ENCODE peak calls at places on chromosomes 4 and X, in eight cellular contexts. One of them, this sample, is unnamed. For H3K9me3 and H3K36me3, the result is how much of the 10 kb centered on the place peaks cover.

GRCh38 chrX:123277347-123277746 is 93.3 kb downstream of the GRIA3 start:
- DNase-seq in cardiac muscle cell: no peak
- DNase-seq in effector memory CD4-positive, alpha-beta T cell: no peak
- DNase-seq in ascending aorta: no peak
- DNase-seq in body of pancreas: no peak
- DNase-seq in transverse colon: no peak
- DNase-seq in aorta: no peak
- DNase-seq in heart left ventricle: no peak
- DNase-seq in this sample: no peak

GRCh38 chrX:20530319-20530979 is 263.7 kb upstream of the RPS6KA3 start:
- DNase-seq in cardiac muscle cell: peak
- DNase-seq in effector memory CD4-positive, alpha-beta T cell: no peak
- DNase-seq in ascending aorta: peak
- DNase-seq in body of pancreas: peak
- DNase-seq in transverse colon: peak
- DNase-seq in aorta: peak
- DNase-seq in heart left ventricle: no peak
- DNase-seq in this sample: peak

GRCh38 chr4:152951348-152951747 is 15.2 kb downstream of the FHDC1 start:
- DNase-seq in cardiac muscle cell: no peak
- DNase-seq in effector memory CD4-positive, alpha-beta T cell: no peak
- DNase-seq in ascending aorta: no peak
- DNase-seq in body of pancreas: no peak
- DNase-seq in transverse colon: no peak
- DNase-seq in aorta: no peak
- DNase-seq in heart left ventricle: no peak
- DNase-seq in this sample: no peak

GRCh38 chr4:6188687-6189305 is 11.6 kb downstream of the JAKMIP1 start:
- DNase-seq in cardiac muscle cell: no peak
- DNase-seq in effector memory CD4-positive, alpha-beta T cell: no peak
- DNase-seq in ascending aorta: no peak
- DNase-seq in body of pancreas: no peak
- DNase-seq in transverse colon: no peak
- DNase-seq in aorta: no peak
- DNase-seq in heart left ventricle: no peak
- DNase-seq in this sample: no peak

GRCh38 chrX:131746491-131746968 is 202.7 kb downstream of the OR13H1 start:
- DNase-seq in cardiac muscle cell: no peak
- DNase-seq in effector memory CD4-positive, alpha-beta T cell: no peak
- DNase-seq in ascending aorta: peak
- DNase-seq in body of pancreas: peak
- DNase-seq in transverse colon: peak
- DNase-seq in aorta: peak
- DNase-seq in heart left ventricle: no peak
- DNase-seq in this sample: no peak

GRCh38 chr4:174365018-174365587 is 81.4 kb downstream of the CEP44 start:
- DNase-seq in cardiac muscle cell: peak
- DNase-seq in effector memory CD4-positive, alpha-beta T cell: no peak
- DNase-seq in ascending aorta: no peak
- DNase-seq in body of pancreas: no peak
- DNase-seq in transverse colon: no peak
- DNase-seq in aorta: no peak
- DNase-seq in heart left ventricle: no peak
- DNase-seq in this sample: no peak

GRCh38 chr4:184892999-184893398 is 67.2 kb upstream of the ACSL1 start:
- DNase-seq in cardiac muscle cell: no peak
- DNase-seq in effector memory CD4-positive, alpha-beta T cell: no peak
- DNase-seq in ascending aorta: no peak
- DNase-seq in body of pancreas: no peak
- DNase-seq in transverse colon: no peak
- DNase-seq in aorta: no peak
- DNase-seq in heart left ventricle: no peak
- DNase-seq in this sample: no peak

GRCh38 chr4:19455850-19456602 is 795.7 kb upstream of the SLIT2 start:
- DNase-seq in cardiac muscle cell: no peak
- DNase-seq in effector memory CD4-positive, alpha-beta T cell: no peak
- DNase-seq in ascending aorta: no peak
- DNase-seq in body of pancreas: no peak
- DNase-seq in transverse colon: no peak
- DNase-seq in aorta: no peak
- DNase-seq in heart left ventricle: no peak
- DNase-seq in this sample: no peak

GRCh38 chr4:190020790-190021717 is 6.0 kb downstream of the FRG2 start:
- DNase-seq in cardiac muscle cell: peak
- DNase-seq in effector memory CD4-positive, alpha-beta T cell: no peak
- DNase-seq in ascending aorta: no peak
- DNase-seq in body of pancreas: peak
- DNase-seq in transverse colon: peak
- DNase-seq in aorta: peak
- DNase-seq in heart left ventricle: peak
- DNase-seq in this sample: peak

GRCh38 chr4:73856518-73856917 is 3.4 kb downstream of the PF4V1 start:
- DNase-seq in cardiac muscle cell: no peak
- DNase-seq in effector memory CD4-positive, alpha-beta T cell: no peak
- DNase-seq in ascending aorta: no peak
- DNase-seq in body of pancreas: no peak
- DNase-seq in transverse colon: no peak
- DNase-seq in aorta: no peak
- DNase-seq in heart left ventricle: no peak
- DNase-seq in this sample: no peak

GRCh38 chrX:13360146-13360545 is 40.3 kb upstream of the ATXN3L start:
- DNase-seq in cardiac muscle cell: no peak
- DNase-seq in effector memory CD4-positive, alpha-beta T cell: no peak
- DNase-seq in ascending aorta: no peak
- DNase-seq in body of pancreas: no peak
- DNase-seq in transverse colon: no peak
- DNase-seq in aorta: no peak
- DNase-seq in heart left ventricle: no peak
- DNase-seq in this sample: no peak

GRCh38 chrX:72576161-72576896 is 3.7 kb upstream of the HDAC8 start:
- DNase-seq in cardiac muscle cell: no peak
- DNase-seq in effector memory CD4-positive, alpha-beta T cell: no peak
- DNase-seq in ascending aorta: no peak
- DNase-seq in body of pancreas: no peak
- DNase-seq in transverse colon: no peak
- DNase-seq in aorta: no peak
- DNase-seq in heart left ventricle: no peak
- DNase-seq in this sample: no peak

GRCh38 chr4:138301536-138301935 is 59.4 kb upstream of the SLC7A11 start:
- DNase-seq in cardiac muscle cell: peak
- DNase-seq in effector memory CD4-positive, alpha-beta T cell: no peak
- DNase-seq in ascending aorta: no peak
- DNase-seq in body of pancreas: no peak
- DNase-seq in transverse colon: no peak
- DNase-seq in aorta: no peak
- DNase-seq in heart left ventricle: no peak
- DNase-seq in this sample: no peak

GRCh38 chrX:17787557-17787956 is 50.3 kb downstream of the SCML1 start:
- DNase-seq in cardiac muscle cell: no peak
- DNase-seq in effector memory CD4-positive, alpha-beta T cell: no peak
- DNase-seq in ascending aorta: no peak
- DNase-seq in body of pancreas: no peak
- DNase-seq in transverse colon: no peak
- DNase-seq in aorta: no peak
- DNase-seq in heart left ventricle: no peak
- DNase-seq in this sample: no peak

GRCh38 chrX:71621644-71622346 is 3.5 kb upstream of the CXCR3 start:
- DNase-seq in cardiac muscle cell: no peak
- DNase-seq in effector memory CD4-positive, alpha-beta T cell: no peak
- DNase-seq in ascending aorta: peak
- DNase-seq in body of pancreas: no peak
- DNase-seq in transverse colon: peak
- DNase-seq in aorta: no peak
- DNase-seq in heart left ventricle: no peak
- DNase-seq in this sample: no peak

GRCh38 chrX:133444196-133444595 is 28.9 kb upstream of the GPC4 start:
- DNase-seq in cardiac muscle cell: no peak
- DNase-seq in effector memory CD4-positive, alpha-beta T cell: no peak
- DNase-seq in ascending aorta: no peak
- DNase-seq in body of pancreas: no peak
- DNase-seq in transverse colon: no peak
- DNase-seq in aorta: no peak
- DNase-seq in heart left ventricle: no peak
- DNase-seq in this sample: no peak

GRCh38 chrX:147917700-147918694 is 6.3 kb downstream of the FMR1 start:
- DNase-seq in cardiac muscle cell: no peak
- DNase-seq in effector memory CD4-positive, alpha-beta T cell: no peak
- DNase-seq in ascending aorta: no peak
- DNase-seq in body of pancreas: no peak
- DNase-seq in transverse colon: no peak
- DNase-seq in aorta: no peak
- DNase-seq in heart left ventricle: no peak
- DNase-seq in this sample: no peak

GRCh38 chrX:134484039-134484438 is 24.1 kb downstream of the HPRT1 start:
- DNase-seq in cardiac muscle cell: peak
- DNase-seq in effector memory CD4-positive, alpha-beta T cell: no peak
- DNase-seq in ascending aorta: no peak
- DNase-seq in body of pancreas: no peak
- DNase-seq in transverse colon: no peak
- DNase-seq in aorta: no peak
- DNase-seq in heart left ventricle: no peak
- DNase-seq in this sample: no peak

GRCh38 chrX:8663325-8663724 is 68.6 kb downstream of the ANOS1 start:
- DNase-seq in cardiac muscle cell: no peak
- DNase-seq in effector memory CD4-positive, alpha-beta T cell: no peak
- DNase-seq in ascending aorta: no peak
- DNase-seq in body of pancreas: no peak
- DNase-seq in transverse colon: no peak
- DNase-seq in aorta: no peak
- DNase-seq in heart left ventricle: no peak
- DNase-seq in this sample: no peak

GRCh38 chr4:54540931-54541330 is 116.8 kb upstream of the KIT start:
- DNase-seq in cardiac muscle cell: no peak
- DNase-seq in effector memory CD4-positive, alpha-beta T cell: no peak
- DNase-seq in ascending aorta: no peak
- DNase-seq in body of pancreas: no peak
- DNase-seq in transverse colon: no peak
- DNase-seq in aorta: no peak
- DNase-seq in heart left ventricle: no peak
- DNase-seq in this sample: no peak

GRCh38 chrX:13265549-13266132 is 54.2 kb downstream of the ATXN3L start:
- DNase-seq in cardiac muscle cell: no peak
- DNase-seq in effector memory CD4-positive, alpha-beta T cell: no peak
- DNase-seq in ascending aorta: no peak
- DNase-seq in body of pancreas: no peak
- DNase-seq in transverse colon: no peak
- DNase-seq in aorta: no peak
- DNase-seq in heart left ventricle: no peak
- DNase-seq in this sample: no peak

GRCh38 chrX:11412715-11413623 is 119.8 kb downstream of the AMELX start:
- DNase-seq in cardiac muscle cell: no peak
- DNase-seq in effector memory CD4-positive, alpha-beta T cell: no peak
- DNase-seq in ascending aorta: no peak
- DNase-seq in body of pancreas: no peak
- DNase-seq in transverse colon: no peak
- DNase-seq in aorta: peak
- DNase-seq in heart left ventricle: no peak
- DNase-seq in this sample: no peak

GRCh38 chr4:7909966-7910720 is 29.5 kb downstream of the AFAP1 start:
- DNase-seq in cardiac muscle cell: no peak
- DNase-seq in effector memory CD4-positive, alpha-beta T cell: no peak
- DNase-seq in ascending aorta: no peak
- DNase-seq in body of pancreas: no peak
- DNase-seq in transverse colon: no peak
- DNase-seq in aorta: no peak
- DNase-seq in heart left ventricle: no peak
- DNase-seq in this sample: no peak

DNA sequence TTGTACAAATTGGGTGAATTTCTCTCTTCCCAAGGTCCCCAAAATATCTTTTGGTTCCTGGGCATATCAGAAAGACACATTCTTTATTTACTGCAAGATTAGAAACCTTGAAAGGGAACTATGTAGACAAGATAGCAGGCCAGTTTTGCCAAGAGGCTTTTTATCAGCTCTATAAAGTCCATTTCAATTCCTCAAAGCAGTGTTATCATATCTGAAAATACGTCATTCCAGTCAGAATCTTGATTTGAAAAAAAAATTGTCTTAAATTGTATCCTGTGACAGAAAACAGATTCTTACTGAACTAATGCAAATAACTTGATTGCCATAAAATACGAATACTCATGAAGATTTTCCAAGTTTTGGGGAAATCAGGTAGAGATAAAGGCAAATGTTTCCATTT is 37.0 kb upstream of the NSG1 start:
- DNase-seq in cardiac muscle cell: no peak
- DNase-seq in effector memory CD4-positive, alpha-beta T cell: no peak
- DNase-seq in ascending aorta: no peak
- DNase-seq in body of pancreas: no peak
- DNase-seq in transverse colon: no peak
- DNase-seq in aorta: no peak
- DNase-seq in heart left ventricle: no peak
- DNase-seq in this sample: no peak
- H3K9me3 ChIP-seq in cardiac muscle cell: under half
- H3K9me3 ChIP-seq in effector memory CD4-positive, alpha-beta T cell: under half
- H3K9me3 ChIP-seq in ascending aorta: under half
- H3K9me3 ChIP-seq in body of pancreas: under half
- H3K9me3 ChIP-seq in transverse colon: under half
- H3K9me3 ChIP-seq in aorta: under half
- H3K9me3 ChIP-seq in heart left ventricle: under half
- H3K9me3 ChIP-seq in this sample: under half

DNA sequence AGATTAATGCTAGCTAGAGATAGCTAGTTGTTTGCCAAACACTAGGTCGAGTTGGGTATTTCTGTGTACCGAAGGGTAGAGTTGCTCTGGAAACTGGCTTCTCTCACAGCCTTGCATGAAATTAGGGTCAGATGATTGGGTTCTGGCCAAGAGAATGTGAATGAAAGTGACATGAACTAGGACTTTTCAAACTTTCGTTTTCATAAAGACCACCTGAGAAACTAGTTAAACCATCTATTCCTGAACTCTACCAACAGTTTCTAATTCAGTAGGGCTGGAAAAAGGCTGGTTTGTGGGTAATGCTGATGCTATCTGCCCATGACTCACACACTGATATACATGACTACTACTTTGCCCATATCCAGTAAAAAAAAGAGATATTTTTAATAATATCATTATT is 157.6 kb downstream of the GASK1B start:
- DNase-seq in cardiac muscle cell: no peak
- DNase-seq in effector memory CD4-positive, alpha-beta T cell: no peak
- DNase-seq in ascending aorta: no peak
- DNase-seq in body of pancreas: no peak
- DNase-seq in transverse colon: no peak
- DNase-seq in aorta: no peak
- DNase-seq in heart left ventricle: no peak
- DNase-seq in this sample: no peak
- H3K36me3 ChIP-seq in cardiac muscle cell: under half
- H3K36me3 ChIP-seq in effector memory CD4-positive, alpha-beta T cell: under half
- H3K36me3 ChIP-seq in ascending aorta: under half
- H3K36me3 ChIP-seq in body of pancreas: under half
- H3K36me3 ChIP-seq in transverse colon: under half
- H3K36me3 ChIP-seq in aorta: under half
- H3K36me3 ChIP-seq in heart left ventricle: under half
- H3K36me3 ChIP-seq in this sample: under half

GRCh38 chrX:118423558-118423957 is 72.1 kb upstream of the DOCK11 start:
- DNase-seq in cardiac muscle cell: no peak
- DNase-seq in effector memory CD4-positive, alpha-beta T cell: no peak
- DNase-seq in ascending aorta: no peak
- DNase-seq in body of pancreas: no peak
- DNase-seq in transverse colon: no peak
- DNase-seq in aorta: no peak
- DNase-seq in heart left ventricle: no peak
- DNase-seq in this sample: no peak
- H3K4me3 ChIP-seq in cardiac muscle cell: no peak
- H3K4me3 ChIP-seq in effector memory CD4-positive, alpha-beta T cell: no peak
- H3K4me3 ChIP-seq in ascending aorta: no peak
- H3K4me3 ChIP-seq in body of pancreas: no peak
- H3K4me3 ChIP-seq in transverse colon: no peak
- H3K4me3 ChIP-seq in aorta: no peak
- H3K4me3 ChIP-seq in heart left ventricle: no peak
- H3K4me3 ChIP-seq in this sample: no peak

GRCh38 chr4:25694466-25694865 is 38.8 kb downstream of the SLC34A2 start:
- DNase-seq in cardiac muscle cell: no peak
- DNase-seq in effector memory CD4-positive, alpha-beta T cell: no peak
- DNase-seq in ascending aorta: no peak
- DNase-seq in body of pancreas: no peak
- DNase-seq in transverse colon: no peak
- DNase-seq in aorta: no peak
- DNase-seq in heart left ventricle: no peak
- DNase-seq in this sample: no peak
- H3K9me3 ChIP-seq in cardiac muscle cell: under half
- H3K9me3 ChIP-seq in effector memory CD4-positive, alpha-beta T cell: under half
- H3K9me3 ChIP-seq in ascending aorta: under half
- H3K9me3 ChIP-seq in body of pancreas: under half
- H3K9me3 ChIP-seq in transverse colon: under half
- H3K9me3 ChIP-seq in aorta: under half
- H3K9me3 ChIP-seq in heart left ventricle: under half
- H3K9me3 ChIP-seq in this sample: under half